ENCODE peak calls at places on chromosomes 5 and 9, in six cellular contexts. One of them, this sample, is unnamed. For H3K4me1, the result is how much of the 10 kb centered on the place peaks cover.

GRCh38 chr5:108216890-108217289 is 165.0 kb downstream of the FBXL17 start:
- DNase-seq in hepatocyte: peak
- DNase-seq in OCI-LY7: no peak
- DNase-seq in pancreas: no peak
- DNase-seq in right lobe of liver: no peak
- DNase-seq in tibial nerve: no peak
- DNase-seq in this sample: no peak

GRCh38 chr5:71658916-71659661 is 60.0 kb upstream of the CARTPT start:
- DNase-seq in OCI-LY7: no peak
- DNase-seq in tibial nerve: no peak
- DNase-seq in right lobe of liver: no peak
- DNase-seq in pancreas: no peak
- DNase-seq in hepatocyte: no peak
- DNase-seq in this sample: no peak

GRCh38 chr9:127825319-127826051 is 22.8 kb downstream of the FPGS start:
- DNase-seq in pancreas: peak
- DNase-seq in OCI-LY7: peak
- DNase-seq in tibial nerve: no peak
- DNase-seq in right lobe of liver: peak
- DNase-seq in hepatocyte: peak
- DNase-seq in this sample: no peak

GRCh38 chr9:93076101-93076791 is 17.7 kb downstream of the SUSD3 start:
- DNase-seq in tibial nerve: no peak
- DNase-seq in pancreas: no peak
- DNase-seq in hepatocyte: no peak
- DNase-seq in right lobe of liver: no peak
- DNase-seq in OCI-LY7: no peak
- DNase-seq in this sample: no peak

GRCh38 chr9:93295456-93296076 is 111.6 kb downstream of the WNK2 start:
- DNase-seq in OCI-LY7: peak
- DNase-seq in right lobe of liver: no peak
- DNase-seq in tibial nerve: no peak
- DNase-seq in hepatocyte: no peak
- DNase-seq in pancreas: no peak
- DNase-seq in this sample: no peak

GRCh38 chr5:55324815-55325418 is 17.1 kb downstream of the MTREX start:
- DNase-seq in OCI-LY7: peak
- DNase-seq in hepatocyte: peak
- DNase-seq in tibial nerve: no peak
- DNase-seq in pancreas: no peak
- DNase-seq in right lobe of liver: no peak
- DNase-seq in this sample: no peak

GRCh38 chr5:609506-609905 is 2.6 kb upstream of the CEP72 start:
- DNase-seq in hepatocyte: no peak
- DNase-seq in right lobe of liver: peak
- DNase-seq in pancreas: no peak
- DNase-seq in tibial nerve: no peak
- DNase-seq in OCI-LY7: no peak
- DNase-seq in this sample: peak

GRCh38 chr5:150846651-150847333 is 471 bp downstream of the IRGM start:
- DNase-seq in right lobe of liver: no peak
- DNase-seq in OCI-LY7: peak
- DNase-seq in hepatocyte: peak
- DNase-seq in tibial nerve: peak
- DNase-seq in pancreas: peak
- DNase-seq in this sample: peak

GRCh38 chr5:54820346-54820745 is 165.0 kb downstream of the ESM1 start:
- DNase-seq in pancreas: no peak
- DNase-seq in hepatocyte: no peak
- DNase-seq in right lobe of liver: no peak
- DNase-seq in tibial nerve: no peak
- DNase-seq in OCI-LY7: no peak
- DNase-seq in this sample: no peak

GRCh38 chr5:173290477-173291131 is 37.6 kb downstream of the STC2 start:
- DNase-seq in OCI-LY7: no peak
- DNase-seq in tibial nerve: no peak
- DNase-seq in hepatocyte: peak
- DNase-seq in right lobe of liver: no peak
- DNase-seq in pancreas: no peak
- DNase-seq in this sample: no peak

GRCh38 chr5:154773314-154773713 is 18.1 kb downstream of the LARP1 start:
- DNase-seq in right lobe of liver: no peak
- DNase-seq in tibial nerve: no peak
- DNase-seq in OCI-LY7: no peak
- DNase-seq in pancreas: no peak
- DNase-seq in hepatocyte: no peak
- DNase-seq in this sample: no peak
- H3K4me1 ChIP-seq in right lobe of liver: under half
- H3K4me1 ChIP-seq in tibial nerve: half or more
- H3K4me1 ChIP-seq in OCI-LY7: under half
- H3K4me1 ChIP-seq in pancreas: half or more
- H3K4me1 ChIP-seq in hepatocyte: under half
- H3K4me1 ChIP-seq in this sample: under half

GRCh38 chr5:32572778-32573480 is 12.4 kb upstream of the SUB1 start:
- DNase-seq in right lobe of liver: no peak
- DNase-seq in hepatocyte: no peak
- DNase-seq in tibial nerve: no peak
- DNase-seq in OCI-LY7: peak
- DNase-seq in pancreas: no peak
- DNase-seq in this sample: no peak
- H3K27ac ChIP-seq in right lobe of liver: no peak
- H3K27ac ChIP-seq in hepatocyte: no peak
- H3K27ac ChIP-seq in tibial nerve: no peak
- H3K27ac ChIP-seq in OCI-LY7: no peak
- H3K27ac ChIP-seq in pancreas: no peak
- H3K27ac ChIP-seq in this sample: no peak

GRCh38 chr9:2179557-2179956 is 164.4 kb downstream of the SMARCA2 start:
- DNase-seq in pancreas: no peak
- DNase-seq in tibial nerve: no peak
- DNase-seq in right lobe of liver: no peak
- DNase-seq in OCI-LY7: peak
- DNase-seq in hepatocyte: no peak
- DNase-seq in this sample: no peak

GRCh38 chr9:2180171-2180570 is 165.0 kb downstream of the SMARCA2 start:
- DNase-seq in pancreas: no peak
- DNase-seq in hepatocyte: no peak
- DNase-seq in right lobe of liver: no peak
- DNase-seq in OCI-LY7: no peak
- DNase-seq in tibial nerve: no peak
- DNase-seq in this sample: no peak

GRCh38 chr9:2180704-2181103 is 165.6 kb downstream of the SMARCA2 start:
- DNase-seq in hepatocyte: no peak
- DNase-seq in pancreas: no peak
- DNase-seq in OCI-LY7: no peak
- DNase-seq in right lobe of liver: no peak
- DNase-seq in tibial nerve: no peak
- DNase-seq in this sample: no peak

GRCh38 chr9:2178034-2178734 is 163.0 kb downstream of the SMARCA2 start:
- DNase-seq in hepatocyte: no peak
- DNase-seq in tibial nerve: no peak
- DNase-seq in pancreas: no peak
- DNase-seq in OCI-LY7: no peak
- DNase-seq in right lobe of liver: no peak
- DNase-seq in this sample: no peak

DNA sequence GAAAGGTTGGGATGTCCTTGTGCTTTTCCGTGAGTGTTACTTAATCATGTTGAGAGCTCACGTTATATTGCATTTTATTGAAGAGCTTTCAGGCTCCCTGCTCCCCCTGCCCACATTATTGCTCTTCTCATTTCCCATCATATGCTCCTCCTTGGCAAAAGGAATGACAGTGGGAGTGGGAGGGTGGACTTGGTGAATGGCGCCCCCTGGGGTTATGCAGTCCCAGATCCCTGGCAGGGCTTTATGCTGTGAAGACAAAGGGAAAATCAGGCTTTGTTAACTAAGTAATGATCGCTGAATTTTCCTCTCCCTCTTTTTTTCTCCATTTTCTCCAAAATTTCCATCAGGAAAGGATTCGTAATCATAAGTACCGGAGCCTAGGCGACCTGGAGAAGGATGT is 166.6 kb downstream of the SMARCA2 start:
- DNase-seq in tibial nerve: no peak
- DNase-seq in right lobe of liver: no peak
- DNase-seq in OCI-LY7: peak
- DNase-seq in pancreas: no peak
- DNase-seq in hepatocyte: peak
- DNase-seq in this sample: no peak
- H3K4me3 ChIP-seq in tibial nerve: no peak
- H3K4me3 ChIP-seq in right lobe of liver: no peak
- H3K4me3 ChIP-seq in OCI-LY7: no peak
- H3K4me3 ChIP-seq in pancreas: no peak
- H3K4me3 ChIP-seq in hepatocyte: no peak
- H3K4me3 ChIP-seq in this sample: no peak

DNA sequence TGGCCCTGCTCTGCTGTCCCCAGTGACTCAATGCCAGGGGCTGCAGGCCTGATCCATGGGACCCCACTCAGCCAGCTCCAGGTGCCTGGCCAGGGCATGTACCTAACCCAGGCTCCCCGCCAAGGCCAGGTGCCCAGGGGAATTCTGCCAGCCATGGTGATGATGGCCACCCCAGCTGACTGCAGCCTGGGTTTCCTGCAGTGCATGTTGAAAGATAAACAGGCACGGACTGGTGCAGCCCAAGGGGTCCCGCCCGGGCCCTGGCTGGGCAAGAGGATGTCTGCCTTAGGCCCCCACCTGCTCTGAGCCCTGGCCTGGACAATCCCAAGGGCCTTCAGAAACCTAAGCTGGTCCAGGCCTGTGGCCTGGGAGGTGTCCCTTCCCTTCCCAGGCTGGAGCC is 1.2 kb downstream of the ABCA2 start:
- DNase-seq in hepatocyte: no peak
- DNase-seq in OCI-LY7: no peak
- DNase-seq in pancreas: peak
- DNase-seq in tibial nerve: no peak
- DNase-seq in right lobe of liver: peak
- DNase-seq in this sample: no peak
- H3K4me1 ChIP-seq in hepatocyte: under half
- H3K4me1 ChIP-seq in OCI-LY7: under half
- H3K4me1 ChIP-seq in pancreas: under half
- H3K4me1 ChIP-seq in tibial nerve: half or more
- H3K4me1 ChIP-seq in right lobe of liver: under half
- H3K4me1 ChIP-seq in this sample: under half

DNA sequence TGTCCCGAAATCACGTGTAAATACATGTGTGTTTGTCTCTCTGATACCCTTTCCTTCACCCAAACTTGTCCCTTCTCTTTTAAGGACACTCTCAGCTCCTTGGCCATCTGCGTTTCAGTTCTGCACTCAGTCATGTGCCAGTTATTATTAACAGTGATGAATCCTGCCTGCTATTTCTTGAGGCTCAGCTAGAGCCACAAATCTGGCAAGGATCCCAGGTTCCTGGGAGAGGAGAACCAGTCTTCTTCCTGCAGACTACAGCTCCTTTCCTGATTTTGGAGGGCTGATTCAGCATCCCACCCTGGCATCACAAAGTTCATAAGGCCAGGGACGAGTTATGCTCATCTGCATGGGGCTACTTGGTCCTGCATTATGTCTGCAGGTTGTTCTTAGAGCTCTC is 5.6 kb downstream of the MAMDC2 start:
- DNase-seq in tibial nerve: peak
- DNase-seq in pancreas: no peak
- DNase-seq in hepatocyte: peak
- DNase-seq in OCI-LY7: no peak
- DNase-seq in right lobe of liver: no peak
- DNase-seq in this sample: no peak
- H3K27ac ChIP-seq in tibial nerve: peak
- H3K27ac ChIP-seq in pancreas: no peak
- H3K27ac ChIP-seq in hepatocyte: no peak
- H3K27ac ChIP-seq in OCI-LY7: no peak
- H3K27ac ChIP-seq in right lobe of liver: no peak
- H3K27ac ChIP-seq in this sample: peak

DNA sequence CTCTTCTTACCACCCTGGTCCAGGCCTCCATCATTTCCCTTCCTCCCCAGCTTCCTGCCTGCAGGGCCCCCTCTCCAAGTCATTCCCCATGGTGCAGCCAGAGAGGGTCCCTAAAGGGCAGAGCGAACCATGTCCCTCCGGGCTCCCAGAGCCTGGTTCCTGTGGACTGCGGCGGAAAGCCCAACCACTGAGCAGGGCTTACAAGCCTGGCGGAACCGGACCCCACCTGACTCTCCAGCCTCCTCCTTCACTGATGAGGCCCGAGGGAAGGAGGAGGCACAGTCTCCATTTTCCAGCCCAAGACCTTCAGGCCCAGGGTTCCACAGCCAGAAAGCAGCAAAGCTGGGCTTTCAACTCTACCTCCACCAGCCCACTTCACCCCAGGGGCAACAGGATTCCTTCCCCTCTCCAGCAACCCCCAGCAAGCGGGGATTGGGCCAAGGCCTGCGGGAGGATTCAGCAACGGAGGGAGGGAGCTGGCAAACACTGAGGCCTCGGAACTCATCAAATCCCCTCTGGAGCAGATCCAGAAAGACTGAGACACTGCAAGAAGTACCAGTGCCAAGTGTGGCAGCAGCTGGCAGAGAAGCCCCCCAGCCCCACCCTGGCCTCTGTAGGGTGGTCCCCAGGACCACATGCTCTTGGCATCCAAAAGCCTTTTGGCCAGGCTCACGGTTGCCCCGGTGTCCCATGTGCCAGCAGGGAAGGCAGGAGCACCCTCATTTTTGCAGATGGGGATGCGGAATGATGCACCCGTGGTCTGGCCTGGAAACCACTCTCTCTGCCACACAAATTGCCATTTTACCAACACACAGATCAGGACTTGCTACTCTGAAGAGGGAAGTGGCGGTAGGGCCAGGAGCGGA is 3.1 kb downstream of the FAM163B start:
- DNase-seq in hepatocyte: no peak
- DNase-seq in pancreas: no peak
- DNase-seq in tibial nerve: no peak
- DNase-seq in OCI-LY7: no peak
- DNase-seq in right lobe of liver: no peak
- DNase-seq in this sample: no peak
- H3K4me3 ChIP-seq in hepatocyte: no peak
- H3K4me3 ChIP-seq in pancreas: no peak
- H3K4me3 ChIP-seq in tibial nerve: no peak
- H3K4me3 ChIP-seq in OCI-LY7: no peak
- H3K4me3 ChIP-seq in right lobe of liver: no peak
- H3K4me3 ChIP-seq in this sample: no peak

GRCh38 chr5:142872217-142872616 is 102.0 kb downstream of the ARHGAP26 start:
- DNase-seq in OCI-LY7: no peak
- DNase-seq in hepatocyte: no peak
- DNase-seq in tibial nerve: no peak
- DNase-seq in pancreas: no peak
- DNase-seq in right lobe of liver: no peak
- DNase-seq in this sample: no peak
- H3K4me1 ChIP-seq in OCI-LY7: under half
- H3K4me1 ChIP-seq in hepatocyte: under half
- H3K4me1 ChIP-seq in tibial nerve: half or more
- H3K4me1 ChIP-seq in pancreas: half or more
- H3K4me1 ChIP-seq in right lobe of liver: under half
- H3K4me1 ChIP-seq in this sample: under half

DNA sequence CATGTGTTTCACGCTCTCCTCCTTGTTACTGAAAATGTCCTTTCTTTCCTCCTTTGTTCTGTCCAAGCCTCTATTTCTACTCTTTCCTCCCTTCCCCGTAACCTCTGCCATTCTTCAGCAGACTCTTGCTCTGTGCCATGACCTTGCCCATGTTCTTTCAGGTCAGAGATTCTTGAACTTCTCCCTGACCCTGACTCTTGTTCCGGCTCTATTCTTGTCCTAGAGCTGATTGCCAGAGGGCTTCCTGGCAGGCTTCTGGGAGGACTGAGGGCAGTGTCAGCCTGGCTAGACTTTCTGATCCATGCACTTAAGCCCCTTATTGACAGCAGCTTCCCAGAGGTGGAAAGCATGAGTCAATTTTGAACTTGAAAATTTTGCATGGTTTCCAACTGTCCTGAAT is 174.2 kb downstream of the TMEM161B start:
- DNase-seq in tibial nerve: no peak
- DNase-seq in pancreas: no peak
- DNase-seq in hepatocyte: no peak
- DNase-seq in right lobe of liver: no peak
- DNase-seq in OCI-LY7: no peak
- DNase-seq in this sample: no peak
- H3K27ac ChIP-seq in tibial nerve: no peak
- H3K27ac ChIP-seq in pancreas: no peak
- H3K27ac ChIP-seq in hepatocyte: no peak
- H3K27ac ChIP-seq in right lobe of liver: no peak
- H3K27ac ChIP-seq in OCI-LY7: no peak
- H3K27ac ChIP-seq in this sample: no peak